ENCODE peak calls at places on chromosome 2, in ten cellular contexts. N is IMR-90, O is ovary, D is adrenal gland, Q is uterus, U is A549, Y is GM12878, F is heart left ventricle, A is stomach, R is right lobe of liver. C is an unnamed sample.
A peak's percentile ranks its signal among the peaks of the same experiment; 100 is the strongest.

GRCh38 chr2:45652090-45653050 is 895 bp downstream of the PRKCE start:
- DNase-seq in F (peak; percentile 61), O (peak; percentile 42), Y (no peak), U (peak; percentile 20), D (peak; percentile 33), A (peak; percentile 36), R (peak; percentile 66), N (peak; percentile 57), Q (peak; percentile 41), C (peak; percentile 89)

GRCh38 chr2:101803128-101803527 is 105.6 kb downstream of the MAP4K4 start:
- DNase-seq in Y (no peak), Q (no peak), A (no peak), D (no peak), F (no peak), R (no peak), N (peak; percentile 61), O (no peak), U (peak; percentile 54), C (no peak)

GRCh38 chr2:174750923-174751441 is 13.3 kb downstream of the CHRNA1 start:
- DNase-seq in U (no peak), A (no peak), R (no peak), Q (no peak), Y (peak; percentile 56), N (no peak), O (no peak), F (no peak), D (no peak), C (peak; percentile 46)

GRCh38 chr2:172647439-172647838 is 88.2 kb upstream of the RAPGEF4 start:
- DNase-seq in Q (no peak), O (no peak), A (no peak), Y (no peak), N (peak; percentile 87), F (no peak), U (no peak), D (no peak), R (no peak), C (no peak)

GRCh38 chr2:1605659-1606400 is 138.5 kb downstream of the PXDN start:
- DNase-seq in O (no peak), U (no peak), F (peak; percentile 53), Y (no peak), N (peak; percentile 85), R (peak; percentile 51), D (no peak), Q (no peak), A (no peak), C (peak; percentile 86)

GRCh38 chr2:207161724-207162123 is 4.0 kb downstream of the KLF7 start:
- DNase-seq in N (peak; percentile 76), Q (no peak), Y (no peak), R (no peak), U (peak; percentile 64), O (no peak), D (peak; percentile 44), A (no peak), F (no peak), C (no peak)

GRCh38 chr2:174777334-174777733 is 13.1 kb upstream of the CHRNA1 start:
- DNase-seq in A (no peak), D (no peak), F (no peak), R (no peak), Y (no peak), Q (no peak), O (no peak), U (no peak), N (peak; percentile 45), C (no peak)

GRCh38 chr2:73100956-73101355 is 11.8 kb downstream of the RAB11FIP5 start:
- DNase-seq in R (no peak), N (no peak), Y (no peak), A (no peak), F (no peak), D (no peak), O (no peak), Q (no peak), U (no peak), C (no peak)

GRCh38 chr2:204982303-204982702 is 437.0 kb downstream of the PARD3B start:
- DNase-seq in Q (no peak), U (peak; percentile 2), Y (no peak), O (no peak), R (no peak), F (no peak), D (no peak), N (peak; percentile 12), A (no peak), C (no peak)

GRCh38 chr2:68426446-68426845 is 40.6 kb downstream of the FBXO48 start:
- DNase-seq in O (no peak), N (no peak), D (no peak), R (no peak), A (no peak), U (no peak), Y (no peak), Q (no peak), F (no peak), C (no peak)

GRCh38 chr2:74762789-74763188 is 71.1 kb upstream of the HK2 start:
- DNase-seq in D (no peak), U (no peak), O (no peak), R (no peak), N (no peak), F (no peak), Y (no peak), A (no peak), Q (no peak), C (no peak)

GRCh38 chr2:176081451-176081992 is 2.2 kb downstream of the EVX2 start:
- DNase-seq in O (no peak), F (no peak), R (no peak), D (no peak), Q (no peak), Y (no peak), A (no peak), N (no peak), U (no peak), C (no peak)

GRCh38 chr2:176079285-176079830 is 4.4 kb downstream of the EVX2 start:
- DNase-seq in O (no peak), F (no peak), N (no peak), U (no peak), D (no peak), Y (no peak), A (no peak), Q (no peak), R (no peak), C (no peak)

GRCh38 chr2:176080540-176081355 is 3.0 kb downstream of the EVX2 start:
- DNase-seq in N (no peak), O (no peak), F (no peak), U (peak; percentile 47), A (no peak), Y (no peak), D (no peak), Q (no peak), R (no peak), C (peak; percentile 64)

GRCh38 chr2:176078440-176079284 is 5.1 kb downstream of the EVX2 start:
- DNase-seq in U (no peak), Q (no peak), R (no peak), Y (no peak), F (no peak), A (no peak), O (no peak), N (no peak), D (no peak), C (no peak)

GRCh38 chr2:176079851-176080539 is 3.8 kb downstream of the EVX2 start:
- DNase-seq in Y (no peak), F (no peak), N (peak; percentile 30), Q (no peak), D (peak; percentile 14), U (peak; percentile 85), R (no peak), O (no peak), A (no peak), C (no peak)
- TF ChIP-seq CTCF in Y (no peak), F (peak; percentile 59), N (peak; percentile 67), Q (no peak), D (peak; percentile 53), U (peak; percentile 93), R (peak; percentile 61), O (no peak), A (no peak), C (no peak)

GRCh38 chr2:190407662-190408537 is at the start of gene MFSD6:
- DNase-seq in R (peak; percentile 68), D (peak; percentile 64), A (peak; percentile 74), U (peak; percentile 45), F (peak; percentile 67), N (no peak), Y (no peak), Q (peak; percentile 28), O (peak; percentile 34), C (peak; percentile 29)
- TF ChIP-seq POLR2A in R (no peak), D (peak; percentile 58), A (no peak), U (peak; percentile 3), F (no peak), N (no peak), Y (peak; percentile 17), Q (no peak), O (no peak), C (peak; percentile 19)

GRCh38 chr2:230069418-230069817 is 694 bp upstream of the SLC16A14 start:
- DNase-seq in Y (no peak), D (no peak), O (no peak), Q (no peak), R (no peak), U (no peak), N (no peak), F (no peak), A (no peak), C (no peak)

GRCh38 chr2:230068658-230069080 is at the start of gene SLC16A14:
- DNase-seq in F (peak; percentile 26), U (peak; percentile 63), O (peak; percentile 30), Q (peak; percentile 24), Y (peak; percentile 7), A (no peak), R (no peak), N (peak; percentile 52), D (peak; percentile 53), C (no peak)

GRCh38 chr2:230071421-230071820 is 2.7 kb upstream of the SLC16A14 start:
- DNase-seq in F (no peak), Q (no peak), A (no peak), N (no peak), O (no peak), R (no peak), Y (no peak), U (no peak), D (no peak), C (no peak)

DNA sequence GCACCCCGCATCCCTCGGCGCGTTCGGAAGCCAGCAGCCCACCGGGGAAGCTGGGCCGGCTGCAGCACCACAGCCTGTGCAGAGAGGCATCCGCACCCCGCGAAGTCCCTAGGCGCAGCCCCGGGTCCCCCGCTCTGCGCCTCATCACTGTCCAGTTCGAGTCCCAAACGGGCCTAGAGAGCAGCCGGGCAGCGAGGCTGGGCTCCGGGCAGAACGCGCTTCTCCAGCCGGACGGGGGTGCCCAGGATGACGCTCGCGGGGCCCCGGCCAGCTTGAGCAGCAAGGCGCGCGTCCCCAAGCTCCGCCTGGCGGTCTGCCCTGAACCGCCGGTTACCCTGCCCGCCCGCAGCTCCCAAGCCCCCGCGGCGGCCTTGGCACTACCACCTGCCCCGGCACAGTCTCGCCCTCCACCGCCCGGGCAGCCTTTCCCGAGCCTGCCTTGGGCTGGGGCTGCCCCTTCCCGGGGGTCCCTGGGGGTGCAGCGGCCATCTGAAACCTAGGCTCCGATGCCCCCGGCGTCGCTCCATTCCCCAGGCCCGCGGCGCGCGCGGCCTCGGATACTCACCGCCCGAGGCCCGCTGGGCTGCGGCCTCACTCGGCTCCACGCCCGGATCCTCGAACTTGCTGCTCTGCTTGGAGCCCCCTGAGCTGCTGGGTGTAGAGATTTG is 600 bp downstream of the SLC16A14 start:
- DNase-seq in A (peak; percentile 52), D (peak; percentile 70), U (peak; percentile 51), Q (peak; percentile 35), O (peak; percentile 58), Y (no peak), R (peak; percentile 73), F (peak; percentile 62), N (peak; percentile 13), C (peak; percentile 88)
- TF ChIP-seq CTCF in A (no peak), D (peak; percentile 27), U (no peak), Q (peak; percentile 14), O (no peak), Y (peak; percentile 15), R (no peak), F (no peak), N (no peak), C (no peak)

GRCh38 chr2:36597532-36598377 is at the start of gene FEZ2:
- DNase-seq in U (peak; percentile 83), Q (peak; percentile 68), D (peak; percentile 82), R (peak; percentile 81), N (peak; percentile 72), F (peak; percentile 84), O (peak; percentile 67), A (peak; percentile 75), Y (peak; percentile 24), C (peak; percentile 43)
- TF ChIP-seq POLR2A in U (peak; percentile 41), Q (no peak), D (peak; percentile 68), R (peak; percentile 41), N (peak; percentile 56), F (no peak), O (no peak), A (no peak), Y (peak; percentile 89), C (no peak)